ENCODE peak calls at places on chromosomes 12 and 14, in nine cellular contexts. One of them, this sample, is unnamed.

GRCh38 chr14:51704465-51705050 is 52.8 kb downstream of the FRMD6 start:
- DNase-seq in IMR-90: no peak
- DNase-seq in mammary epithelial cell: no peak
- DNase-seq in stimulated activated CD4-positive, alpha-beta T cell treated with anti-CD3 and anti-CD28 coated beads, Interleukin-2, amount 100 ng/mL, for 24 hours: no peak
- DNase-seq in effector memory CD8-positive, alpha-beta T cell: no peak
- DNase-seq in GM20000: no peak
- DNase-seq in GM18507: no peak
- DNase-seq in naive thymus-derived CD4-positive, alpha-beta T cell: no peak
- DNase-seq in GM03348: no peak
- DNase-seq in this sample: no peak

GRCh38 chr12:63098851-63099250 is 52.1 kb downstream of the AVPR1A start:
- DNase-seq in IMR-90: no peak
- DNase-seq in mammary epithelial cell: no peak
- DNase-seq in stimulated activated CD4-positive, alpha-beta T cell treated with anti-CD3 and anti-CD28 coated beads, Interleukin-2, amount 100 ng/mL, for 24 hours: no peak
- DNase-seq in effector memory CD8-positive, alpha-beta T cell: no peak
- DNase-seq in GM20000: no peak
- DNase-seq in GM18507: no peak
- DNase-seq in naive thymus-derived CD4-positive, alpha-beta T cell: no peak
- DNase-seq in GM03348: no peak
- DNase-seq in this sample: no peak

GRCh38 chr12:108724054-108724889 is 7.0 kb downstream of the CORO1C start:
- DNase-seq in IMR-90: peak
- DNase-seq in mammary epithelial cell: peak
- DNase-seq in stimulated activated CD4-positive, alpha-beta T cell treated with anti-CD3 and anti-CD28 coated beads, Interleukin-2, amount 100 ng/mL, for 24 hours: peak
- DNase-seq in effector memory CD8-positive, alpha-beta T cell: no peak
- DNase-seq in GM20000: no peak
- DNase-seq in GM18507: no peak
- DNase-seq in naive thymus-derived CD4-positive, alpha-beta T cell: no peak
- DNase-seq in GM03348: no peak
- DNase-seq in this sample: no peak

GRCh38 chr12:24111101-24111500 is 161.6 kb upstream of the SOX5 start:
- DNase-seq in IMR-90: peak
- DNase-seq in mammary epithelial cell: peak
- DNase-seq in stimulated activated CD4-positive, alpha-beta T cell treated with anti-CD3 and anti-CD28 coated beads, Interleukin-2, amount 100 ng/mL, for 24 hours: no peak
- DNase-seq in effector memory CD8-positive, alpha-beta T cell: no peak
- DNase-seq in GM20000: no peak
- DNase-seq in GM18507: no peak
- DNase-seq in naive thymus-derived CD4-positive, alpha-beta T cell: no peak
- DNase-seq in GM03348: no peak
- DNase-seq in this sample: no peak

GRCh38 chr14:49970474-49971147 is 77.7 kb downstream of the ARF6 start:
- DNase-seq in IMR-90: peak
- DNase-seq in mammary epithelial cell: no peak
- DNase-seq in stimulated activated CD4-positive, alpha-beta T cell treated with anti-CD3 and anti-CD28 coated beads, Interleukin-2, amount 100 ng/mL, for 24 hours: no peak
- DNase-seq in effector memory CD8-positive, alpha-beta T cell: no peak
- DNase-seq in GM20000: no peak
- DNase-seq in GM18507: no peak
- DNase-seq in naive thymus-derived CD4-positive, alpha-beta T cell: no peak
- DNase-seq in GM03348: peak
- DNase-seq in this sample: no peak

GRCh38 chr14:82047777-82048470 is 514.3 kb upstream of the SEL1L start:
- DNase-seq in IMR-90: no peak
- DNase-seq in mammary epithelial cell: no peak
- DNase-seq in stimulated activated CD4-positive, alpha-beta T cell treated with anti-CD3 and anti-CD28 coated beads, Interleukin-2, amount 100 ng/mL, for 24 hours: no peak
- DNase-seq in effector memory CD8-positive, alpha-beta T cell: no peak
- DNase-seq in GM20000: no peak
- DNase-seq in GM18507: no peak
- DNase-seq in naive thymus-derived CD4-positive, alpha-beta T cell: no peak
- DNase-seq in GM03348: no peak
- DNase-seq in this sample: no peak

GRCh38 chr14:77257700-77258099 is 13.3 kb downstream of the NGB start:
- DNase-seq in IMR-90: no peak
- DNase-seq in mammary epithelial cell: no peak
- DNase-seq in stimulated activated CD4-positive, alpha-beta T cell treated with anti-CD3 and anti-CD28 coated beads, Interleukin-2, amount 100 ng/mL, for 24 hours: no peak
- DNase-seq in effector memory CD8-positive, alpha-beta T cell: no peak
- DNase-seq in GM20000: no peak
- DNase-seq in GM18507: no peak
- DNase-seq in naive thymus-derived CD4-positive, alpha-beta T cell: no peak
- DNase-seq in GM03348: no peak
- DNase-seq in this sample: no peak

GRCh38 chr12:117006333-117006732 is 92.9 kb downstream of the TESC start:
- DNase-seq in IMR-90: no peak
- DNase-seq in mammary epithelial cell: no peak
- DNase-seq in stimulated activated CD4-positive, alpha-beta T cell treated with anti-CD3 and anti-CD28 coated beads, Interleukin-2, amount 100 ng/mL, for 24 hours: no peak
- DNase-seq in effector memory CD8-positive, alpha-beta T cell: no peak
- DNase-seq in GM20000: no peak
- DNase-seq in GM18507: no peak
- DNase-seq in naive thymus-derived CD4-positive, alpha-beta T cell: no peak
- DNase-seq in GM03348: no peak
- DNase-seq in this sample: no peak

GRCh38 chr12:132723015-132723763 is 12.5 kb downstream of the PGAM5 start:
- DNase-seq in IMR-90: peak
- DNase-seq in mammary epithelial cell: no peak
- DNase-seq in stimulated activated CD4-positive, alpha-beta T cell treated with anti-CD3 and anti-CD28 coated beads, Interleukin-2, amount 100 ng/mL, for 24 hours: no peak
- DNase-seq in effector memory CD8-positive, alpha-beta T cell: no peak
- DNase-seq in GM20000: no peak
- DNase-seq in GM18507: no peak
- DNase-seq in naive thymus-derived CD4-positive, alpha-beta T cell: no peak
- DNase-seq in GM03348: no peak
- DNase-seq in this sample: no peak

GRCh38 chr12:118650586-118650960 is 274.2 kb downstream of the SUDS3 start:
- DNase-seq in IMR-90: no peak
- DNase-seq in mammary epithelial cell: no peak
- DNase-seq in stimulated activated CD4-positive, alpha-beta T cell treated with anti-CD3 and anti-CD28 coated beads, Interleukin-2, amount 100 ng/mL, for 24 hours: no peak
- DNase-seq in effector memory CD8-positive, alpha-beta T cell: no peak
- DNase-seq in GM20000: no peak
- DNase-seq in GM18507: no peak
- DNase-seq in naive thymus-derived CD4-positive, alpha-beta T cell: no peak
- DNase-seq in GM03348: no peak
- DNase-seq in this sample: no peak

GRCh38 chr14:44463386-44464004 is 43.6 kb downstream of the FSCB start:
- DNase-seq in IMR-90: no peak
- DNase-seq in mammary epithelial cell: no peak
- DNase-seq in stimulated activated CD4-positive, alpha-beta T cell treated with anti-CD3 and anti-CD28 coated beads, Interleukin-2, amount 100 ng/mL, for 24 hours: no peak
- DNase-seq in effector memory CD8-positive, alpha-beta T cell: no peak
- DNase-seq in GM20000: no peak
- DNase-seq in GM18507: no peak
- DNase-seq in naive thymus-derived CD4-positive, alpha-beta T cell: no peak
- DNase-seq in GM03348: no peak
- DNase-seq in this sample: no peak

GRCh38 chr14:69048456-69048855 is 69.4 kb upstream of the ACTN1 start:
- DNase-seq in IMR-90: no peak
- DNase-seq in mammary epithelial cell: peak
- DNase-seq in stimulated activated CD4-positive, alpha-beta T cell treated with anti-CD3 and anti-CD28 coated beads, Interleukin-2, amount 100 ng/mL, for 24 hours: no peak
- DNase-seq in effector memory CD8-positive, alpha-beta T cell: no peak
- DNase-seq in GM20000: no peak
- DNase-seq in GM18507: no peak
- DNase-seq in naive thymus-derived CD4-positive, alpha-beta T cell: no peak
- DNase-seq in GM03348: no peak
- DNase-seq in this sample: no peak

GRCh38 chr12:132145334-132145733 is 1.1 kb downstream of the NOC4L start:
- DNase-seq in IMR-90: no peak
- DNase-seq in mammary epithelial cell: no peak
- DNase-seq in stimulated activated CD4-positive, alpha-beta T cell treated with anti-CD3 and anti-CD28 coated beads, Interleukin-2, amount 100 ng/mL, for 24 hours: no peak
- DNase-seq in effector memory CD8-positive, alpha-beta T cell: no peak
- DNase-seq in GM20000: no peak
- DNase-seq in GM18507: no peak
- DNase-seq in naive thymus-derived CD4-positive, alpha-beta T cell: no peak
- DNase-seq in GM03348: no peak
- DNase-seq in this sample: no peak

GRCh38 chr12:75705749-75706719 is 194.6 kb upstream of the KRR1 start:
- DNase-seq in IMR-90: peak
- DNase-seq in mammary epithelial cell: no peak
- DNase-seq in stimulated activated CD4-positive, alpha-beta T cell treated with anti-CD3 and anti-CD28 coated beads, Interleukin-2, amount 100 ng/mL, for 24 hours: no peak
- DNase-seq in effector memory CD8-positive, alpha-beta T cell: no peak
- DNase-seq in GM20000: no peak
- DNase-seq in GM18507: no peak
- DNase-seq in naive thymus-derived CD4-positive, alpha-beta T cell: no peak
- DNase-seq in GM03348: peak
- DNase-seq in this sample: no peak

GRCh38 chr12:132582058-132582420 is 28.3 kb downstream of the LRCOL1 start:
- DNase-seq in IMR-90: no peak
- DNase-seq in mammary epithelial cell: no peak
- DNase-seq in stimulated activated CD4-positive, alpha-beta T cell treated with anti-CD3 and anti-CD28 coated beads, Interleukin-2, amount 100 ng/mL, for 24 hours: no peak
- DNase-seq in effector memory CD8-positive, alpha-beta T cell: no peak
- DNase-seq in GM20000: no peak
- DNase-seq in GM18507: no peak
- DNase-seq in naive thymus-derived CD4-positive, alpha-beta T cell: no peak
- DNase-seq in GM03348: no peak
- DNase-seq in this sample: no peak

GRCh38 chr12:56162468-56163290 is 4.5 kb downstream of the MYL6 start:
- DNase-seq in IMR-90: no peak
- DNase-seq in mammary epithelial cell: no peak
- DNase-seq in stimulated activated CD4-positive, alpha-beta T cell treated with anti-CD3 and anti-CD28 coated beads, Interleukin-2, amount 100 ng/mL, for 24 hours: no peak
- DNase-seq in effector memory CD8-positive, alpha-beta T cell: no peak
- DNase-seq in GM20000: no peak
- DNase-seq in GM18507: no peak
- DNase-seq in naive thymus-derived CD4-positive, alpha-beta T cell: no peak
- DNase-seq in GM03348: no peak
- DNase-seq in this sample: no peak

GRCh38 chr12:48777501-48778400 is 11.1 kb downstream of the ADCY6 start:
- DNase-seq in IMR-90: no peak
- DNase-seq in mammary epithelial cell: no peak
- DNase-seq in stimulated activated CD4-positive, alpha-beta T cell treated with anti-CD3 and anti-CD28 coated beads, Interleukin-2, amount 100 ng/mL, for 24 hours: no peak
- DNase-seq in effector memory CD8-positive, alpha-beta T cell: no peak
- DNase-seq in GM20000: no peak
- DNase-seq in GM18507: no peak
- DNase-seq in naive thymus-derived CD4-positive, alpha-beta T cell: no peak
- DNase-seq in GM03348: no peak
- DNase-seq in this sample: no peak

GRCh38 chr12:53052419-53053222 is 2.8 kb downstream of the TNS2 start:
- DNase-seq in IMR-90: peak
- DNase-seq in mammary epithelial cell: peak
- DNase-seq in stimulated activated CD4-positive, alpha-beta T cell treated with anti-CD3 and anti-CD28 coated beads, Interleukin-2, amount 100 ng/mL, for 24 hours: no peak
- DNase-seq in effector memory CD8-positive, alpha-beta T cell: no peak
- DNase-seq in GM20000: no peak
- DNase-seq in GM18507: no peak
- DNase-seq in naive thymus-derived CD4-positive, alpha-beta T cell: no peak
- DNase-seq in GM03348: peak
- DNase-seq in this sample: no peak

GRCh38 chr14:30252151-30252550 is 306.8 kb upstream of the G2E3 start:
- DNase-seq in IMR-90: no peak
- DNase-seq in mammary epithelial cell: no peak
- DNase-seq in stimulated activated CD4-positive, alpha-beta T cell treated with anti-CD3 and anti-CD28 coated beads, Interleukin-2, amount 100 ng/mL, for 24 hours: no peak
- DNase-seq in effector memory CD8-positive, alpha-beta T cell: no peak
- DNase-seq in GM20000: no peak
- DNase-seq in GM18507: no peak
- DNase-seq in naive thymus-derived CD4-positive, alpha-beta T cell: no peak
- DNase-seq in GM03348: no peak
- DNase-seq in this sample: no peak

GRCh38 chr12:2963760-2964292 is 4.6 kb downstream of the TEAD4 start:
- DNase-seq in IMR-90: peak
- DNase-seq in mammary epithelial cell: no peak
- DNase-seq in stimulated activated CD4-positive, alpha-beta T cell treated with anti-CD3 and anti-CD28 coated beads, Interleukin-2, amount 100 ng/mL, for 24 hours: no peak
- DNase-seq in effector memory CD8-positive, alpha-beta T cell: no peak
- DNase-seq in GM20000: no peak
- DNase-seq in GM18507: no peak
- DNase-seq in naive thymus-derived CD4-positive, alpha-beta T cell: no peak
- DNase-seq in GM03348: no peak
- DNase-seq in this sample: no peak

GRCh38 chr12:122862872-122863701 is 27.8 kb downstream of the HIP1R start:
- DNase-seq in IMR-90: no peak
- DNase-seq in mammary epithelial cell: no peak
- DNase-seq in stimulated activated CD4-positive, alpha-beta T cell treated with anti-CD3 and anti-CD28 coated beads, Interleukin-2, amount 100 ng/mL, for 24 hours: no peak
- DNase-seq in effector memory CD8-positive, alpha-beta T cell: no peak
- DNase-seq in GM20000: no peak
- DNase-seq in GM18507: no peak
- DNase-seq in naive thymus-derived CD4-positive, alpha-beta T cell: no peak
- DNase-seq in GM03348: no peak
- DNase-seq in this sample: no peak

GRCh38 chr12:6116481-6117021 is 7.9 kb downstream of the VWF start:
- DNase-seq in IMR-90: peak
- DNase-seq in mammary epithelial cell: no peak
- DNase-seq in stimulated activated CD4-positive, alpha-beta T cell treated with anti-CD3 and anti-CD28 coated beads, Interleukin-2, amount 100 ng/mL, for 24 hours: no peak
- DNase-seq in effector memory CD8-positive, alpha-beta T cell: no peak
- DNase-seq in GM20000: no peak
- DNase-seq in GM18507: no peak
- DNase-seq in naive thymus-derived CD4-positive, alpha-beta T cell: no peak
- DNase-seq in GM03348: no peak
- DNase-seq in this sample: no peak

GRCh38 chr14:22837750-22838538 is 1.6 kb downstream of the MMP14 start:
- DNase-seq in IMR-90: peak
- DNase-seq in mammary epithelial cell: peak
- DNase-seq in stimulated activated CD4-positive, alpha-beta T cell treated with anti-CD3 and anti-CD28 coated beads, Interleukin-2, amount 100 ng/mL, for 24 hours: no peak
- DNase-seq in effector memory CD8-positive, alpha-beta T cell: no peak
- DNase-seq in GM20000: no peak
- DNase-seq in GM18507: no peak
- DNase-seq in naive thymus-derived CD4-positive, alpha-beta T cell: no peak
- DNase-seq in GM03348: peak
- DNase-seq in this sample: no peak

GRCh38 chr14:63045612-63046320 is 508 bp upstream of the KCNH5 start:
- DNase-seq in IMR-90: peak
- DNase-seq in mammary epithelial cell: peak
- DNase-seq in stimulated activated CD4-positive, alpha-beta T cell treated with anti-CD3 and anti-CD28 coated beads, Interleukin-2, amount 100 ng/mL, for 24 hours: peak
- DNase-seq in effector memory CD8-positive, alpha-beta T cell: no peak
- DNase-seq in GM20000: no peak
- DNase-seq in GM18507: no peak
- DNase-seq in naive thymus-derived CD4-positive, alpha-beta T cell: no peak
- DNase-seq in GM03348: peak
- DNase-seq in this sample: no peak

GRCh38 chr14:78222746-78223145 is 52.6 kb downstream of the NRXN3 start:
- DNase-seq in IMR-90: no peak
- DNase-seq in mammary epithelial cell: no peak
- DNase-seq in stimulated activated CD4-positive, alpha-beta T cell treated with anti-CD3 and anti-CD28 coated beads, Interleukin-2, amount 100 ng/mL, for 24 hours: no peak
- DNase-seq in effector memory CD8-positive, alpha-beta T cell: no peak
- DNase-seq in GM20000: no peak
- DNase-seq in GM18507: no peak
- DNase-seq in naive thymus-derived CD4-positive, alpha-beta T cell: no peak
- DNase-seq in GM03348: no peak
- DNase-seq in this sample: no peak

GRCh38 chr12:115183752-115184151 is 499.8 kb upstream of the TBX3 start:
- DNase-seq in IMR-90: no peak
- DNase-seq in mammary epithelial cell: no peak
- DNase-seq in stimulated activated CD4-positive, alpha-beta T cell treated with anti-CD3 and anti-CD28 coated beads, Interleukin-2, amount 100 ng/mL, for 24 hours: no peak
- DNase-seq in effector memory CD8-positive, alpha-beta T cell: no peak
- DNase-seq in GM20000: no peak
- DNase-seq in GM18507: no peak
- DNase-seq in naive thymus-derived CD4-positive, alpha-beta T cell: no peak
- DNase-seq in GM03348: no peak
- DNase-seq in this sample: no peak

GRCh38 chr12:62519043-62519442 is 52.4 kb downstream of the MON2 start:
- DNase-seq in IMR-90: no peak
- DNase-seq in mammary epithelial cell: no peak
- DNase-seq in stimulated activated CD4-positive, alpha-beta T cell treated with anti-CD3 and anti-CD28 coated beads, Interleukin-2, amount 100 ng/mL, for 24 hours: no peak
- DNase-seq in effector memory CD8-positive, alpha-beta T cell: no peak
- DNase-seq in GM20000: no peak
- DNase-seq in GM18507: no peak
- DNase-seq in naive thymus-derived CD4-positive, alpha-beta T cell: no peak
- DNase-seq in GM03348: no peak
- DNase-seq in this sample: no peak

GRCh38 chr12:40793471-40793870 is 101.2 kb downstream of the CNTN1 start:
- DNase-seq in IMR-90: no peak
- DNase-seq in mammary epithelial cell: no peak
- DNase-seq in stimulated activated CD4-positive, alpha-beta T cell treated with anti-CD3 and anti-CD28 coated beads, Interleukin-2, amount 100 ng/mL, for 24 hours: no peak
- DNase-seq in effector memory CD8-positive, alpha-beta T cell: no peak
- DNase-seq in GM20000: no peak
- DNase-seq in GM18507: no peak
- DNase-seq in naive thymus-derived CD4-positive, alpha-beta T cell: no peak
- DNase-seq in GM03348: no peak
- DNase-seq in this sample: no peak

GRCh38 chr12:42779186-42779859 is 189.8 kb upstream of the PRICKLE1 start:
- DNase-seq in IMR-90: peak
- DNase-seq in mammary epithelial cell: peak
- DNase-seq in stimulated activated CD4-positive, alpha-beta T cell treated with anti-CD3 and anti-CD28 coated beads, Interleukin-2, amount 100 ng/mL, for 24 hours: no peak
- DNase-seq in effector memory CD8-positive, alpha-beta T cell: no peak
- DNase-seq in GM20000: no peak
- DNase-seq in GM18507: no peak
- DNase-seq in naive thymus-derived CD4-positive, alpha-beta T cell: no peak
- DNase-seq in GM03348: peak
- DNase-seq in this sample: no peak

GRCh38 chr12:122022393-122023338 is 982 bp downstream of the BCL7A start:
- DNase-seq in IMR-90: no peak
- DNase-seq in mammary epithelial cell: no peak
- DNase-seq in stimulated activated CD4-positive, alpha-beta T cell treated with anti-CD3 and anti-CD28 coated beads, Interleukin-2, amount 100 ng/mL, for 24 hours: peak
- DNase-seq in effector memory CD8-positive, alpha-beta T cell: no peak
- DNase-seq in GM20000: peak
- DNase-seq in GM18507: no peak
- DNase-seq in naive thymus-derived CD4-positive, alpha-beta T cell: peak
- DNase-seq in GM03348: peak
- DNase-seq in this sample: no peak

GRCh38 chr12:122326597-122326996 is 60.3 kb upstream of the VPS33A start:
- DNase-seq in IMR-90: no peak
- DNase-seq in mammary epithelial cell: no peak
- DNase-seq in stimulated activated CD4-positive, alpha-beta T cell treated with anti-CD3 and anti-CD28 coated beads, Interleukin-2, amount 100 ng/mL, for 24 hours: no peak
- DNase-seq in effector memory CD8-positive, alpha-beta T cell: no peak
- DNase-seq in GM20000: no peak
- DNase-seq in GM18507: no peak
- DNase-seq in naive thymus-derived CD4-positive, alpha-beta T cell: no peak
- DNase-seq in GM03348: no peak
- DNase-seq in this sample: no peak